ENCODE peak calls at places on chromosomes 5 and 9, in ten cellular contexts. One of them, this sample, is unnamed.

GRCh38 chr5:66896207-66896606 is 300.0 kb downstream of the MAST4 start:
- DNase-seq in stimulated activated CD8-positive, alpha-beta memory T cell treated with anti-CD3 and anti-CD28 coated beads, Interleukin-7, amount 100 ng/mL, for 1 hour: no peak
- DNase-seq in LNCaP clone FGC: no peak
- DNase-seq in H9: no peak
- DNase-seq in non-pigmented ciliary epithelial cell: no peak
- DNase-seq in NCI-H1105: no peak
- DNase-seq in Kasumi-1: no peak
- DNase-seq in EL: no peak
- DNase-seq in Daoy: peak; percentile 57
- DNase-seq in MCF 10A: no peak
- DNase-seq in this sample: no peak

GRCh38 chr9:92952861-92953620 is 5.7 kb downstream of the FGD3 start:
- DNase-seq in stimulated activated CD8-positive, alpha-beta memory T cell treated with anti-CD3 and anti-CD28 coated beads, Interleukin-7, amount 100 ng/mL, for 1 hour: no peak
- DNase-seq in LNCaP clone FGC: no peak
- DNase-seq in H9: no peak
- DNase-seq in non-pigmented ciliary epithelial cell: no peak
- DNase-seq in NCI-H1105: peak; percentile 97
- DNase-seq in Kasumi-1: no peak
- DNase-seq in EL: peak; percentile 11
- DNase-seq in Daoy: peak; percentile 64
- DNase-seq in MCF 10A: no peak
- DNase-seq in this sample: no peak

GRCh38 chr9:79616013-79616412 is 44.2 kb downstream of the TLE4 start:
- DNase-seq in stimulated activated CD8-positive, alpha-beta memory T cell treated with anti-CD3 and anti-CD28 coated beads, Interleukin-7, amount 100 ng/mL, for 1 hour: no peak
- DNase-seq in LNCaP clone FGC: no peak
- DNase-seq in H9: no peak
- DNase-seq in non-pigmented ciliary epithelial cell: no peak
- DNase-seq in NCI-H1105: no peak
- DNase-seq in Kasumi-1: no peak
- DNase-seq in EL: peak; percentile 43
- DNase-seq in Daoy: no peak
- DNase-seq in MCF 10A: no peak
- DNase-seq in this sample: no peak

GRCh38 chr5:43973908-43974307 is 370.9 kb downstream of the NNT start:
- DNase-seq in stimulated activated CD8-positive, alpha-beta memory T cell treated with anti-CD3 and anti-CD28 coated beads, Interleukin-7, amount 100 ng/mL, for 1 hour: no peak
- DNase-seq in LNCaP clone FGC: no peak
- DNase-seq in H9: no peak
- DNase-seq in non-pigmented ciliary epithelial cell: no peak
- DNase-seq in NCI-H1105: no peak
- DNase-seq in Kasumi-1: no peak
- DNase-seq in EL: no peak
- DNase-seq in Daoy: no peak
- DNase-seq in MCF 10A: no peak
- DNase-seq in this sample: no peak

GRCh38 chr5:35608881-35609779 is 8.5 kb upstream of the SPEF2 start:
- DNase-seq in stimulated activated CD8-positive, alpha-beta memory T cell treated with anti-CD3 and anti-CD28 coated beads, Interleukin-7, amount 100 ng/mL, for 1 hour: no peak
- DNase-seq in LNCaP clone FGC: no peak
- DNase-seq in H9: no peak
- DNase-seq in non-pigmented ciliary epithelial cell: no peak
- DNase-seq in NCI-H1105: no peak
- DNase-seq in Kasumi-1: no peak
- DNase-seq in EL: peak; percentile 55
- DNase-seq in Daoy: no peak
- DNase-seq in MCF 10A: peak; percentile 32
- DNase-seq in this sample: no peak

GRCh38 chr5:148702019-148702596 is 47.8 kb upstream of the HTR4 start:
- DNase-seq in stimulated activated CD8-positive, alpha-beta memory T cell treated with anti-CD3 and anti-CD28 coated beads, Interleukin-7, amount 100 ng/mL, for 1 hour: no peak
- DNase-seq in LNCaP clone FGC: no peak
- DNase-seq in H9: no peak
- DNase-seq in non-pigmented ciliary epithelial cell: no peak
- DNase-seq in NCI-H1105: no peak
- DNase-seq in Kasumi-1: no peak
- DNase-seq in EL: no peak
- DNase-seq in Daoy: no peak
- DNase-seq in MCF 10A: no peak
- DNase-seq in this sample: no peak

GRCh38 chr9:79080536-79080935 is 491.2 kb upstream of the TLE4 start:
- DNase-seq in stimulated activated CD8-positive, alpha-beta memory T cell treated with anti-CD3 and anti-CD28 coated beads, Interleukin-7, amount 100 ng/mL, for 1 hour: no peak
- DNase-seq in LNCaP clone FGC: no peak
- DNase-seq in H9: no peak
- DNase-seq in non-pigmented ciliary epithelial cell: no peak
- DNase-seq in NCI-H1105: no peak
- DNase-seq in Kasumi-1: peak; percentile 2
- DNase-seq in EL: peak; percentile 34
- DNase-seq in Daoy: no peak
- DNase-seq in MCF 10A: no peak
- DNase-seq in this sample: no peak

GRCh38 chr5:90874066-90874465 is 315.5 kb downstream of the ADGRV1 start:
- DNase-seq in stimulated activated CD8-positive, alpha-beta memory T cell treated with anti-CD3 and anti-CD28 coated beads, Interleukin-7, amount 100 ng/mL, for 1 hour: no peak
- DNase-seq in LNCaP clone FGC: no peak
- DNase-seq in H9: no peak
- DNase-seq in non-pigmented ciliary epithelial cell: no peak
- DNase-seq in NCI-H1105: no peak
- DNase-seq in Kasumi-1: no peak
- DNase-seq in EL: no peak
- DNase-seq in Daoy: no peak
- DNase-seq in MCF 10A: no peak
- DNase-seq in this sample: no peak

This sample was measured in AG04449.